ENCODE peak calls at places on chromosomes 11 and 22, in ten cellular contexts. One of them, this sample, is unnamed. For H3K27me3 and H3K4me1, the result is how much of the 10 kb centered on the place peaks cover.

GRCh38 chr11:44203270-44204043 is 106.5 kb downstream of the ALX4 start:
- DNase-seq in neuronal stem cell: no peak
- DNase-seq in IMR-90: no peak
- DNase-seq in mesendoderm: no peak
- DNase-seq in SK-N-SH: no peak
- DNase-seq in neural progenitor cell: no peak
- DNase-seq in HCT116: no peak
- DNase-seq in astrocyte: no peak
- DNase-seq in endodermal cell: no peak
- DNase-seq in H9: no peak
- DNase-seq in this sample: no peak

GRCh38 chr11:65425105-65425970 is 2.7 kb downstream of the NEAT1 start:
- DNase-seq in neuronal stem cell: no peak
- DNase-seq in SK-N-SH: no peak
- DNase-seq in HCT116: peak
- DNase-seq in IMR-90: peak
- DNase-seq in astrocyte: peak
- DNase-seq in neural progenitor cell: peak
- DNase-seq in H9: peak
- DNase-seq in endodermal cell: peak
- DNase-seq in mesendoderm: peak
- DNase-seq in this sample: peak

GRCh38 chr11:74139151-74139918 is 31.5 kb downstream of the C2CD3 start:
- DNase-seq in IMR-90: peak
- DNase-seq in SK-N-SH: peak
- DNase-seq in endodermal cell: peak
- DNase-seq in astrocyte: no peak
- DNase-seq in neuronal stem cell: no peak
- DNase-seq in HCT116: no peak
- DNase-seq in neural progenitor cell: no peak
- DNase-seq in mesendoderm: peak
- DNase-seq in H9: no peak
- DNase-seq in this sample: peak

GRCh38 chr11:87548797-87549196 is 511.1 kb downstream of the TMEM135 start:
- DNase-seq in mesendoderm: no peak
- DNase-seq in SK-N-SH: no peak
- DNase-seq in HCT116: no peak
- DNase-seq in neural progenitor cell: no peak
- DNase-seq in endodermal cell: no peak
- DNase-seq in neuronal stem cell: no peak
- DNase-seq in H9: no peak
- DNase-seq in IMR-90: no peak
- DNase-seq in astrocyte: no peak
- DNase-seq in this sample: no peak

GRCh38 chr11:79189604-79190003 is 251.2 kb downstream of the TENM4 start:
- DNase-seq in endodermal cell: no peak
- DNase-seq in IMR-90: no peak
- DNase-seq in H9: no peak
- DNase-seq in neural progenitor cell: no peak
- DNase-seq in SK-N-SH: no peak
- DNase-seq in neuronal stem cell: no peak
- DNase-seq in HCT116: no peak
- DNase-seq in astrocyte: no peak
- DNase-seq in mesendoderm: no peak
- DNase-seq in this sample: no peak

GRCh38 chr11:94525933-94526332 is 13.7 kb downstream of the C11orf97 start:
- DNase-seq in astrocyte: peak
- DNase-seq in mesendoderm: no peak
- DNase-seq in SK-N-SH: no peak
- DNase-seq in neural progenitor cell: peak
- DNase-seq in neuronal stem cell: peak
- DNase-seq in H9: no peak
- DNase-seq in IMR-90: peak
- DNase-seq in HCT116: no peak
- DNase-seq in endodermal cell: no peak
- DNase-seq in this sample: peak

GRCh38 chr11:71115770-71116434 is 136.5 kb downstream of the SHANK2 start:
- DNase-seq in IMR-90: no peak
- DNase-seq in endodermal cell: no peak
- DNase-seq in neural progenitor cell: no peak
- DNase-seq in HCT116: no peak
- DNase-seq in astrocyte: no peak
- DNase-seq in neuronal stem cell: no peak
- DNase-seq in H9: no peak
- DNase-seq in mesendoderm: no peak
- DNase-seq in SK-N-SH: no peak
- DNase-seq in this sample: peak

GRCh38 chr11:118229274-118229847 is 4.5 kb upstream of the JAML start:
- DNase-seq in IMR-90: no peak
- DNase-seq in neural progenitor cell: no peak
- DNase-seq in astrocyte: peak
- DNase-seq in H9: no peak
- DNase-seq in endodermal cell: no peak
- DNase-seq in SK-N-SH: no peak
- DNase-seq in mesendoderm: no peak
- DNase-seq in neuronal stem cell: no peak
- DNase-seq in HCT116: no peak
- DNase-seq in this sample: peak

GRCh38 chr22:30327864-30328345 is 1.2 kb upstream of the TBC1D10A start:
- DNase-seq in SK-N-SH: peak
- DNase-seq in endodermal cell: peak
- DNase-seq in HCT116: peak
- DNase-seq in H9: peak
- DNase-seq in IMR-90: no peak
- DNase-seq in neural progenitor cell: peak
- DNase-seq in mesendoderm: peak
- DNase-seq in astrocyte: no peak
- DNase-seq in neuronal stem cell: no peak
- DNase-seq in this sample: no peak

GRCh38 chr22:40325315-40325714 is 21.0 kb upstream of the ADSL start:
- DNase-seq in SK-N-SH: no peak
- DNase-seq in neural progenitor cell: no peak
- DNase-seq in astrocyte: no peak
- DNase-seq in HCT116: no peak
- DNase-seq in neuronal stem cell: no peak
- DNase-seq in H9: no peak
- DNase-seq in IMR-90: no peak
- DNase-seq in endodermal cell: peak
- DNase-seq in mesendoderm: no peak
- DNase-seq in this sample: no peak

GRCh38 chr22:37044634-37045625 is 6.6 kb upstream of the KCTD17 start:
- DNase-seq in IMR-90: peak
- DNase-seq in neural progenitor cell: no peak
- DNase-seq in astrocyte: no peak
- DNase-seq in endodermal cell: no peak
- DNase-seq in HCT116: no peak
- DNase-seq in neuronal stem cell: no peak
- DNase-seq in mesendoderm: no peak
- DNase-seq in SK-N-SH: no peak
- DNase-seq in H9: no peak
- DNase-seq in this sample: no peak

DNA sequence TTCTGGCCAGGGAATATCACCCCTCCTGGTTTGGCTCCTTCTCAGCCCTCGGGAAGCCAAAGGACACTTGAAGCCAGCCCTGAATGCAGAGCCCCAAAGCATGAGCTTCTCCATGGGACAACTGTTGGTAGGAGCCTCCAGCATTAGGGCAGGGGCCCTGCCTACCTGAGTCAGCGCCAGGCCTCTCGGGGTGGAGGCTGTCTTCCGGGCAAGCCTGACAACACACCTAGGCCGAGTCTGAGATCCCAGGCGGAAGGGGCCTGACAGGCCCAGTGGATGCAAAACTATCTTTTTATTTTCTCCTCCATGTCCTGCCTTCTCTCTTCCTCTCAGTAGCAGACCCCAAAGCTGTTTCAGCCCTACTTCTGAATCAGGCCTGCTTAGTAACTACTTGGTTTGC is 27.6 kb downstream of the RCOR2 start:
- DNase-seq in neural progenitor cell: no peak
- DNase-seq in IMR-90: no peak
- DNase-seq in neuronal stem cell: no peak
- DNase-seq in endodermal cell: no peak
- DNase-seq in mesendoderm: no peak
- DNase-seq in HCT116: no peak
- DNase-seq in astrocyte: no peak
- DNase-seq in SK-N-SH: no peak
- DNase-seq in H9: no peak
- DNase-seq in this sample: no peak
- H3K9ac ChIP-seq in neural progenitor cell: no peak
- H3K9ac ChIP-seq in IMR-90: no peak
- H3K9ac ChIP-seq in neuronal stem cell: no peak
- H3K9ac ChIP-seq in endodermal cell: no peak
- H3K9ac ChIP-seq in mesendoderm: no peak
- H3K9ac ChIP-seq in HCT116: no peak
- H3K9ac ChIP-seq in astrocyte: no peak
- H3K9ac ChIP-seq in SK-N-SH: no peak
- H3K9ac ChIP-seq in H9: no peak
- H3K9ac ChIP-seq in this sample: no peak

GRCh38 chr11:72242141-72242540 is 1.8 kb downstream of the PHOX2A start:
- DNase-seq in IMR-90: no peak
- DNase-seq in astrocyte: no peak
- DNase-seq in mesendoderm: no peak
- DNase-seq in SK-N-SH: no peak
- DNase-seq in endodermal cell: no peak
- DNase-seq in HCT116: no peak
- DNase-seq in neural progenitor cell: no peak
- DNase-seq in H9: peak
- DNase-seq in neuronal stem cell: no peak
- DNase-seq in this sample: no peak
- H3K27me3 ChIP-seq in IMR-90: half or more
- H3K27me3 ChIP-seq in astrocyte: half or more
- H3K27me3 ChIP-seq in mesendoderm: under half
- H3K27me3 ChIP-seq in SK-N-SH: under half
- H3K27me3 ChIP-seq in endodermal cell: half or more
- H3K27me3 ChIP-seq in HCT116: under half
- H3K27me3 ChIP-seq in neural progenitor cell: half or more
- H3K27me3 ChIP-seq in H9: half or more
- H3K27me3 ChIP-seq in neuronal stem cell: half or more
- H3K27me3 ChIP-seq in this sample: half or more

GRCh38 chr22:39179401-39179827 is 26.9 kb upstream of the CBX7 start:
- DNase-seq in mesendoderm: peak
- DNase-seq in neural progenitor cell: peak
- DNase-seq in SK-N-SH: no peak
- DNase-seq in HCT116: no peak
- DNase-seq in H9: peak
- DNase-seq in neuronal stem cell: no peak
- DNase-seq in astrocyte: no peak
- DNase-seq in IMR-90: no peak
- DNase-seq in endodermal cell: peak
- DNase-seq in this sample: no peak

GRCh38 chr22:39178206-39179111 is 26.0 kb upstream of the CBX7 start:
- DNase-seq in neural progenitor cell: no peak
- DNase-seq in SK-N-SH: no peak
- DNase-seq in H9: no peak
- DNase-seq in HCT116: no peak
- DNase-seq in IMR-90: peak
- DNase-seq in mesendoderm: no peak
- DNase-seq in neuronal stem cell: no peak
- DNase-seq in astrocyte: peak
- DNase-seq in endodermal cell: no peak
- DNase-seq in this sample: peak

GRCh38 chr22:39177456-39177775 is 24.9 kb upstream of the CBX7 start:
- DNase-seq in HCT116: no peak
- DNase-seq in endodermal cell: peak
- DNase-seq in SK-N-SH: no peak
- DNase-seq in neural progenitor cell: no peak
- DNase-seq in astrocyte: no peak
- DNase-seq in neuronal stem cell: no peak
- DNase-seq in IMR-90: no peak
- DNase-seq in mesendoderm: no peak
- DNase-seq in H9: no peak
- DNase-seq in this sample: no peak

GRCh38 chr22:39176673-39177455 is 24.4 kb upstream of the CBX7 start:
- DNase-seq in SK-N-SH: no peak
- DNase-seq in HCT116: no peak
- DNase-seq in IMR-90: no peak
- DNase-seq in astrocyte: no peak
- DNase-seq in mesendoderm: no peak
- DNase-seq in neural progenitor cell: no peak
- DNase-seq in neuronal stem cell: no peak
- DNase-seq in endodermal cell: peak
- DNase-seq in H9: peak
- DNase-seq in this sample: no peak

DNA sequence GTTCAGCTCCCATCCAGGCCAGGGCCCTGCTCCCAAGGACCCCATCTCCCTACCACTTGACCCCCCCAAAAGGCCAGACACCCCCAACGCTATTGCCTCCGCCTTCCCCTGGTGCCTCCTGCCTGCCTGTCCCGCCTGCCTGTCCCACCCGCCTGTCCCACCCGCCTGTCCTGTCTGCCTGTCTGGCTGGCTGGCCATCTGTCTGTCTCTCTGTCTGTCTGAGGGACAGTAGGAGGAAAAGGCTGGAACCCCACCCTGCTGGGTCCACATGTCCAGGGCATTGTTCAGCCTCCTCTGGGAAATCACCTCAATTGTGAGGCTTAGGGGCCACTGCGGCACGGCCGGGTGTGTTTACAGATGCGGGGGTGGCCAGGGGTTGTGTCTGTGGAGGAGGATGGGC is 25.3 kb upstream of the CBX7 start:
- DNase-seq in neuronal stem cell: no peak
- DNase-seq in neural progenitor cell: no peak
- DNase-seq in endodermal cell: peak
- DNase-seq in astrocyte: no peak
- DNase-seq in mesendoderm: no peak
- DNase-seq in HCT116: no peak
- DNase-seq in H9: no peak
- DNase-seq in IMR-90: no peak
- DNase-seq in SK-N-SH: no peak
- DNase-seq in this sample: no peak
- H3K4me1 ChIP-seq in neuronal stem cell: under half
- H3K4me1 ChIP-seq in neural progenitor cell: half or more
- H3K4me1 ChIP-seq in endodermal cell: under half
- H3K4me1 ChIP-seq in astrocyte: half or more
- H3K4me1 ChIP-seq in mesendoderm: under half
- H3K4me1 ChIP-seq in HCT116: under half
- H3K4me1 ChIP-seq in H9: under half
- H3K4me1 ChIP-seq in IMR-90: under half
- H3K4me1 ChIP-seq in SK-N-SH: under half
- H3K4me1 ChIP-seq in this sample: under half

GRCh38 chr11:104154296-104154695 is 9.7 kb downstream of the PDGFD start:
- DNase-seq in astrocyte: no peak
- DNase-seq in mesendoderm: no peak
- DNase-seq in H9: no peak
- DNase-seq in neural progenitor cell: peak
- DNase-seq in SK-N-SH: no peak
- DNase-seq in IMR-90: no peak
- DNase-seq in HCT116: no peak
- DNase-seq in neuronal stem cell: no peak
- DNase-seq in endodermal cell: no peak
- DNase-seq in this sample: no peak
- H3K9ac ChIP-seq in astrocyte: no peak
- H3K9ac ChIP-seq in mesendoderm: no peak
- H3K9ac ChIP-seq in H9: no peak
- H3K9ac ChIP-seq in neural progenitor cell: no peak
- H3K9ac ChIP-seq in SK-N-SH: no peak
- H3K9ac ChIP-seq in IMR-90: no peak
- H3K9ac ChIP-seq in HCT116: no peak
- H3K9ac ChIP-seq in neuronal stem cell: no peak
- H3K9ac ChIP-seq in endodermal cell: no peak
- H3K9ac ChIP-seq in this sample: no peak

GRCh38 chr11:111336062-111336461 is 37.7 kb downstream of the POU2AF3 start:
- DNase-seq in HCT116: no peak
- DNase-seq in H9: no peak
- DNase-seq in mesendoderm: no peak
- DNase-seq in IMR-90: no peak
- DNase-seq in astrocyte: no peak
- DNase-seq in SK-N-SH: no peak
- DNase-seq in endodermal cell: no peak
- DNase-seq in neuronal stem cell: no peak
- DNase-seq in neural progenitor cell: no peak
- DNase-seq in this sample: no peak
- H3K27me3 ChIP-seq in HCT116: under half
- H3K27me3 ChIP-seq in H9: under half
- H3K27me3 ChIP-seq in mesendoderm: under half
- H3K27me3 ChIP-seq in IMR-90: under half
- H3K27me3 ChIP-seq in astrocyte: under half
- H3K27me3 ChIP-seq in SK-N-SH: under half
- H3K27me3 ChIP-seq in endodermal cell: under half
- H3K27me3 ChIP-seq in neuronal stem cell: under half
- H3K27me3 ChIP-seq in neural progenitor cell: under half
- H3K27me3 ChIP-seq in this sample: under half

This sample was measured in fibroblast of lung.